ENCODE peak calls at places on chromosomes 12 and 14, in eight cellular contexts. G is T47D; C is ACHN; T is neuronal stem cell; Q is right cardiac atrium; D is aorta; L is stimulated activated CD8-positive, alpha-beta memory T cell treated with anti-CD3 and anti-CD28 coated beads, Interleukin-15, amount 100 ng/mL, for 24 hours; E is DMS79. N is an unnamed sample.

GRCh38 chr12:114851981-114852380 is 168.0 kb upstream of the TBX3 start:
- DNase-seq in G (no peak), C (no peak), T (no peak), Q (no peak), D (no peak), L (no peak), E (no peak), N (no peak)

GRCh38 chr12:106086696-106087095 is 52.1 kb downstream of the NUAK1 start:
- DNase-seq in G (no peak), C (no peak), T (no peak), Q (no peak), D (no peak), L (no peak), E (no peak), N (no peak)

GRCh38 chr12:22576473-22576872 is 32.1 kb upstream of the C2CD5 start:
- DNase-seq in G (no peak), C (no peak), T (no peak), Q (no peak), D (no peak), L (no peak), E (no peak), N (no peak)

GRCh38 chr14:68132722-68133121 is 313.1 kb downstream of the RAD51B start:
- DNase-seq in G (no peak), C (no peak), T (no peak), Q (no peak), D (no peak), L (no peak), E (no peak), N (no peak)

GRCh38 chr12:111901182-111901581 is 59.2 kb downstream of the MAPKAPK5 start:
- DNase-seq in G (no peak), C (no peak), T (no peak), Q (no peak), D (no peak), L (no peak), E (no peak), N (no peak)

GRCh38 chr14:91835920-91836843 is 31.2 kb downstream of the TC2N start:
- DNase-seq in G (peak; percentile 91), C (peak; percentile 31), T (peak; percentile 64), Q (peak; percentile 84), D (peak; percentile 94), L (peak; percentile 74), E (peak; percentile 82), N (no peak)

GRCh38 chr12:53737494-53737808 is 10.2 kb upstream of the CALCOCO1 start:
- DNase-seq in G (no peak), C (no peak), T (no peak), Q (no peak), D (no peak), L (no peak), E (no peak), N (no peak)

GRCh38 chr14:55398679-55399078 is 13.0 kb downstream of the ATG14 start:
- DNase-seq in G (no peak), C (peak; percentile 83), T (no peak), Q (no peak), D (no peak), L (no peak), E (no peak), N (no peak)

GRCh38 chr12:106039646-106040404 is 98.9 kb downstream of the NUAK1 start:
- DNase-seq in G (no peak), C (no peak), T (no peak), Q (no peak), D (no peak), L (no peak), E (no peak), N (no peak)

GRCh38 chr12:88391556-88391955 is 188.7 kb downstream of the KITLG start:
- DNase-seq in G (no peak), C (peak; percentile 39), T (no peak), Q (no peak), D (no peak), L (no peak), E (no peak), N (no peak)

N was measured in GOT3.